ENCODE peak calls at places on chromosomes 4 and X, in five cellular contexts. S, X, F, G and U are unnamed samples.

GRCh38 chr4:14222630-14223029 is 595.1 kb upstream of the BOD1L1 start:
- DNase-seq in S (no peak), X (no peak), G (no peak), F (no peak), U (no peak)

GRCh38 chr4:154741131-154741530 is 2.7 kb upstream of the LRAT start:
- DNase-seq in G (no peak), F (no peak), X (no peak), S (no peak), U (no peak)

GRCh38 chr4:77433102-77433733 is 172.4 kb upstream of the CXCL13 start:
- DNase-seq in G (no peak), F (peak; percentile 50), S (no peak), X (no peak), U (no peak)

GRCh38 chr4:35982318-35982717 is 262.0 kb downstream of the ARAP2 start:
- DNase-seq in F (no peak), G (no peak), X (no peak), S (no peak), U (no peak)

GRCh38 chrX:18577400-18577799 is 94.5 kb downstream of the RS1 start:
- DNase-seq in X (no peak), G (no peak), F (no peak), S (no peak), U (no peak)

GRCh38 chr4:47577779-47578553 is 92.9 kb downstream of the ATP10D start:
- DNase-seq in X (no peak), G (no peak), F (no peak), S (peak; percentile 73), U (no peak)

GRCh38 chrX:145729635-145730034 is 88.0 kb upstream of the SLITRK2 start:
- DNase-seq in X (no peak), S (no peak), G (no peak), F (no peak), U (no peak)

GRCh38 chr4:85828295-85828910 is 353.5 kb downstream of the ARHGAP24 start:
- DNase-seq in F (no peak), G (no peak), S (no peak), X (no peak), U (no peak)

GRCh38 chr4:119570401-119570800 is 58.2 kb downstream of the PDE5A start:
- DNase-seq in X (no peak), G (no peak), S (no peak), F (no peak), U (no peak)

GRCh38 chrX:44382871-44383270 is 39.4 kb upstream of the EFHC2 start:
- DNase-seq in G (no peak), S (no peak), F (no peak), X (no peak), U (no peak)

GRCh38 chr4:123379392-123379791 is 17.2 kb upstream of the SPRY1 start:
- DNase-seq in X (no peak), G (no peak), F (no peak), S (no peak), U (no peak)

GRCh38 chr4:113222431-113222979 is 173.1 kb downstream of the ANK2 start:
- DNase-seq in F (no peak), X (no peak), S (no peak), G (no peak), U (no peak)

GRCh38 chr4:183600189-183600685 is 58.7 kb downstream of the RWDD4 start:
- DNase-seq in X (no peak), S (no peak), G (no peak), F (peak; percentile 10), U (no peak)

GRCh38 chrX:151397741-151398070 is 700 bp downstream of the VMA21 start:
- DNase-seq in X (no peak), G (no peak), F (peak; percentile 6), S (no peak), U (no peak)

GRCh38 chr4:105831189-105831588 is 64.1 kb upstream of the NPNT start:
- DNase-seq in S (no peak), F (no peak), G (no peak), X (no peak), U (no peak)

GRCh38 chrX:130658310-130658709 is 244.7 kb downstream of the ENOX2 start:
- DNase-seq in G (no peak), S (no peak), F (no peak), X (no peak), U (no peak)

GRCh38 chr4:115851918-115852766 is 738.7 kb upstream of the NDST4 start:
- DNase-seq in X (peak; percentile 67), G (no peak), F (peak; percentile 48), S (no peak), U (no peak)

GRCh38 chr4:38805530-38806145 is 1.0 kb upstream of the TLR1 start:
- DNase-seq in F (no peak), S (no peak), X (no peak), G (no peak), U (no peak)

GRCh38 chr4:4842476-4843441 is 16.7 kb upstream of the MSX1 start:
- DNase-seq in G (no peak), S (no peak), F (no peak), X (no peak), U (no peak)

GRCh38 chr4:88033309-88033708 is 25.9 kb downstream of the PKD2 start:
- DNase-seq in S (no peak), X (peak; percentile 31), G (no peak), F (peak; percentile 68), U (no peak)

GRCh38 chrX:44997888-44998287 is 124.9 kb downstream of the KDM6A start:
- DNase-seq in S (no peak), X (no peak), G (no peak), F (no peak), U (no peak)

GRCh38 chrX:110322603-110323002 is 4.7 kb upstream of the AMMECR1 start:
- DNase-seq in F (no peak), X (no peak), S (no peak), G (no peak), U (no peak)

GRCh38 chr4:16026155-16026761 is 57.6 kb downstream of the PROM1 start:
- DNase-seq in F (peak; percentile 56), G (no peak), S (no peak), X (no peak), U (no peak)

GRCh38 chr4:163967710-163968109 is 473.2 kb downstream of the TMA16 start:
- DNase-seq in S (no peak), G (no peak), X (no peak), F (no peak), U (no peak)

GRCh38 chr4:74942251-74942917 is 9.5 kb downstream of the PARM1 start:
- DNase-seq in S (no peak), X (no peak), F (no peak), G (no peak), U (no peak)

GRCh38 chr4:174870311-174870710 is 41.3 kb upstream of the GLRA3 start:
- DNase-seq in G (no peak), S (no peak), X (no peak), F (no peak), U (no peak)

GRCh38 chr4:142817442-142817841 is 28.7 kb downstream of the INPP4B start:
- DNase-seq in S (no peak), X (no peak), G (no peak), F (peak; percentile 17), U (no peak)

GRCh38 chrX:12610079-12610478 is 181.1 kb upstream of the PRPS2 start:
- DNase-seq in G (no peak), S (no peak), F (no peak), X (no peak), U (no peak)

GRCh38 chr4:1222036-1222789 is 26.7 kb downstream of the CTBP1 start:
- DNase-seq in S (no peak), G (no peak), X (no peak), F (no peak), U (no peak)

GRCh38 chr4:1220566-1220965 is 28.4 kb downstream of the CTBP1 start:
- DNase-seq in S (no peak), F (no peak), X (no peak), G (no peak), U (no peak)

GRCh38 chr4:1219553-1219950 is 29.4 kb downstream of the CTBP1 start:
- DNase-seq in X (no peak), S (no peak), G (no peak), F (no peak), U (no peak)

GRCh38 chr4:1222938-1223690 is 25.8 kb downstream of the CTBP1 start:
- DNase-seq in S (no peak), F (no peak), X (no peak), G (no peak), U (no peak)

GRCh38 chr4:1221155-1221870 is 27.6 kb downstream of the CTBP1 start:
- DNase-seq in G (no peak), S (no peak), F (no peak), X (no peak), U (no peak)
- TF ChIP-seq POLR2A in G (no peak), S (no peak), F (no peak), X (no peak), U (no peak)

DNA sequence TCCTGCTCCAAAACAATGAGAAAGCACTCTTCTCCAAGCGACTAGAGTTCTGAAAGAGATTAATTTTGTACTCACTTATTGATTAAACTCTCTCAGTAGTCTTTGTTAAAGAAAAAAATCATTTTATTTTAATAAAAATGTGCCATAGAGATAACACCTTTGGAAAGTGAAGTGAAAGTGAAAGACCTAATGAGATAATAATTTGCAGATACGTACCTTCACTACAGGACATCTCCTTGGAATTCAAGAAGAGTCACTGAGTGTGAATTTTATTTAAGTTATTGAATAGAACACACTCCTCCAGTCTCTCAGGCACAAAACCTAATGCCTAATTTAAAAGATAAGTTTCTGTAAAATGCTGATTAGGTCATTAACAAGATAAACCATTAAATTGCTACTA is 1070.6 kb upstream of the GRID2 start:
- DNase-seq in X (no peak), F (no peak), G (no peak), S (no peak), U (no peak)
- H3K4me3 ChIP-seq in X (no peak overlapping the region), F (no peak overlapping the region), G (no peak overlapping the region), S (no peak overlapping the region), U (no peak overlapping the region)

GRCh38 chr4:149630079-149630478 is 185.6 kb downstream of the IQCM start:
- DNase-seq in S (no peak), X (no peak), G (no peak), F (no peak), U (no peak)

GRCh38 chr4:149634368-149634767 is 181.3 kb downstream of the IQCM start:
- DNase-seq in X (no peak), G (no peak), F (no peak), S (no peak), U (no peak)

DNA sequence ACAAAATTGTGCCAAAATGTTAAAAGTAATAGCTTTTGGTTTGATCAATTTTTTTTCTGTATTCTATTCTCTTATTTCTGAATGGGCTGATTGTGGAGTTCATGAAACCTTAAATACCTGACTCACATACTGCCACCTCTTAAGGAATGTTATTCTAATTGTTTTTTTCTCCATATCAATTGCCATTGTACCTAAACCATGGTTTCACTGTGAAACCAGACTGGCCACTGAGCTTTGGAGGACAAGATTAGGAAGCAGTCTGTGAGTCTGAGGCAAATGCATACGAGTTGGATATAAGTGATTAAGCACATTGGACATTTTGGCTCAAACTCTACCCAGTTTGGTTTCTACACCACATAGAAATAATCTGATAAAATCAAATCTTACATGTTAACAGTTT is 184.0 kb downstream of the IQCM start:
- DNase-seq in S (no peak), X (no peak), G (no peak), F (no peak), U (no peak)
- TF ChIP-seq EP300 in S (no peak), X (no peak), G (no peak), F (no peak), U (no peak)

DNA sequence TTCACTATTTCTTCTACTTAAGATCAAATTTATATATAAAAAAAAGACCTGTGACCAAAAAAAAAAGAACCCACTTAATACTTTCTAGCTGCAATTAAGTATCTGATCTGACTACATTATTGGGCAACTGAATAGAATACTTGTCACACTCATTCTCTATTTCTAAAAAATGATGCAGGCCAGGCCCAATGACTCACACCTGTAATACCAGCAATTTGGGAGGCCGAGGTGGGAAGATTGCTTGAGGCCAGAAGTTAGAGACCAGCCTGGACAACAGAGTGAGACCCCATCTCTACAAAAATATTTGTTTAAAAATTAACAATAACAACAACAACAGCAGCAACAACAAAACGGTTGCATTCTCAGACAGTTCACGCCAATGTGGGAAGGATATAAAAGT is 108.8 kb upstream of the BMP2K start:
- DNase-seq in F (no peak), S (no peak), G (no peak), X (no peak), U (no peak)
- TF ChIP-seq POLR2A in F (no peak), S (no peak), G (no peak), X (no peak), U (no peak)